ENCODE peak calls at places on chromosomes 7 and 10, in six cellular contexts. I is activated CD4-positive, CD25-positive, alpha-beta regulatory T cell; K is adipocyte; W is DMS 273 treated with DMSO at 0.1 percent for 48 hours; H is CD4-positive, alpha-beta memory T cell; N is activated naive CD8-positive, alpha-beta T cell treated with anti-CD3 and anti-CD28 coated beads for 36 hours. F is an unnamed sample.

GRCh38 chr10:27506280-27506679 is 2.2 kb downstream of the RAB18 start:
- DNase-seq in H (no peak), I (no peak), W (no peak), N (no peak), K (peak), F (no peak)

GRCh38 chr10:30017576-30017975 is 41.8 kb downstream of the JCAD start:
- DNase-seq in W (no peak), K (no peak), I (no peak), N (no peak), H (no peak), F (no peak)

GRCh38 chr10:71124921-71125748 is 87.2 kb upstream of the UNC5B start:
- DNase-seq in N (no peak), K (no peak), W (no peak), H (no peak), I (no peak), F (no peak)

GRCh38 chr10:114749014-114749413 is 72.6 kb upstream of the FHIP2A start:
- DNase-seq in W (no peak), I (no peak), N (no peak), H (no peak), K (no peak), F (no peak)

GRCh38 chr7:33287738-33288137 is 158.4 kb downstream of the BBS9 start:
- DNase-seq in N (no peak), W (no peak), K (no peak), I (no peak), H (no peak), F (no peak)

GRCh38 chr10:114650831-114651230 is 7.2 kb downstream of the ABLIM1 start:
- DNase-seq in K (no peak), H (no peak), I (no peak), N (no peak), W (no peak), F (no peak)

GRCh38 chr10:30587522-30588031 is 42.0 kb downstream of the LYZL2 start:
- DNase-seq in I (no peak), N (no peak), H (no peak), K (no peak), W (no peak), F (no peak)

GRCh38 chr10:124653811-124654651 is 90.1 kb downstream of the FAM53B start:
- DNase-seq in I (no peak), H (no peak), K (no peak), W (no peak), N (no peak), F (no peak)

GRCh38 chr7:121501566-121501965 is 105.5 kb upstream of the FAM3C start:
- DNase-seq in W (no peak), K (no peak), N (no peak), H (no peak), I (no peak), F (no peak)

GRCh38 chr10:27100800-27101347 is 580 bp upstream of the ANKRD26 start:
- DNase-seq in I (no peak), H (peak), K (no peak), N (peak), W (peak), F (peak)

GRCh38 chr7:14403587-14403986 is 414.1 kb upstream of the ETV1 start:
- DNase-seq in I (no peak), K (no peak), W (no peak), N (no peak), H (no peak), F (no peak)

GRCh38 chr10:77877461-77878344 is 48.9 kb downstream of the DLG5 start:
- DNase-seq in H (peak), N (peak), I (no peak), K (peak), W (no peak), F (peak)

GRCh38 chr10:16999665-17000451 is 129.8 kb downstream of the CUBN start:
- DNase-seq in N (no peak), W (no peak), K (peak), H (no peak), I (no peak), F (no peak)

GRCh38 chr7:47470567-47471357 is 111.1 kb downstream of the TNS3 start:
- DNase-seq in N (no peak), I (no peak), K (no peak), H (no peak), W (no peak), F (no peak)

GRCh38 chr10:5631936-5632335 is 34.5 kb downstream of the ASB13 start:
- DNase-seq in W (no peak), K (no peak), I (no peak), H (no peak), N (no peak), F (no peak)

F was measured in DND-41.